ENCODE peak calls at places on chromosomes 7 and 10, in nine cellular contexts. E, B, N, L, C, A, Z, U and M are unnamed samples.

GRCh38 chr7:27607210-27607606 is 55.5 kb downstream of the HIBADH start:
- DNase-seq in E (no peak), B (no peak), N (no peak), L (no peak), C (no peak), A (no peak), Z (no peak), U (no peak), M (no peak)

GRCh38 chr7:100693312-100694195 is 496 bp downstream of the GIGYF1 start:
- DNase-seq in E (no peak), B (no peak), N (no peak), L (no peak), C (no peak), A (peak; percentile 30), Z (no peak), U (peak; percentile 57), M (no peak)

GRCh38 chr7:26279405-26279804 is 12.3 kb upstream of the SNX10 start:
- DNase-seq in E (no peak), B (no peak), N (no peak), L (peak; percentile 64), C (no peak), A (no peak), Z (peak; percentile 41), U (no peak), M (no peak)

GRCh38 chr10:48981310-48981907 is 41.8 kb upstream of the LRRC18 start:
- DNase-seq in E (peak; percentile 59), B (peak; percentile 8), N (peak; percentile 62), L (peak; percentile 64), C (peak; percentile 7), A (peak; percentile 90), Z (peak; percentile 26), U (peak; percentile 69), M (no peak)

GRCh38 chr10:124362572-124362971 is 56.2 kb downstream of the OAT start:
- DNase-seq in E (no peak), B (no peak), N (no peak), L (no peak), C (no peak), A (peak; percentile 61), Z (no peak), U (no peak), M (no peak)

GRCh38 chr10:121232494-121232893 is 365.8 kb downstream of the FGFR2 start:
- DNase-seq in E (no peak), B (no peak), N (no peak), L (no peak), C (no peak), A (no peak), Z (no peak), U (no peak), M (no peak)

GRCh38 chr10:44935961-44936285 is 23.7 kb upstream of the RASSF4 start:
- DNase-seq in E (no peak), B (no peak), N (no peak), L (no peak), C (no peak), A (no peak), Z (no peak), U (no peak), M (no peak)

GRCh38 chr7:101527844-101528667 is 101.0 kb downstream of the MYL10 start:
- DNase-seq in E (no peak), B (no peak), N (peak; percentile 48), L (no peak), C (no peak), A (no peak), Z (no peak), U (peak; percentile 68), M (no peak)

GRCh38 chr10:2992401-2993198 is 74.7 kb upstream of the PFKP start:
- DNase-seq in E (no peak), B (no peak), N (no peak), L (no peak), C (no peak), A (no peak), Z (no peak), U (peak; percentile 5), M (no peak)

GRCh38 chr7:107090452-107090851 is 45.9 kb downstream of the PRKAR2B start:
- DNase-seq in E (no peak), B (no peak), N (no peak), L (no peak), C (no peak), A (no peak), Z (no peak), U (no peak), M (no peak)

GRCh38 chr10:121926669-121927360 is 1.0 kb downstream of the ATE1 start:
- DNase-seq in E (no peak), B (no peak), N (peak; percentile 48), L (peak; percentile 57), C (no peak), A (no peak), Z (peak; percentile 33), U (peak; percentile 50), M (no peak)

GRCh38 chr7:37494940-37495339 is 46.3 kb upstream of the ELMO1 start:
- DNase-seq in E (no peak), B (no peak), N (no peak), L (peak; percentile 41), C (no peak), A (no peak), Z (no peak), U (no peak), M (no peak)